ENCODE peak calls at places on chromosomes 16 and 17, in four cellular contexts. D is Calu3, H is cardiac fibroblast, Y is AG09319. C is an unnamed sample.

GRCh38 chr17:1779571-1780074 is 17.8 kb downstream of the SERPINF1 start:
- DNase-seq in Y (peak), D (no peak), H (peak), C (no peak)

GRCh38 chr16:12833939-12834338 is 30.3 kb upstream of the CPPED1 start:
- DNase-seq in D (peak), H (no peak), Y (no peak), C (peak)

GRCh38 chr17:50147841-50148225 is 2.6 kb downstream of the PPP1R9B start:
- DNase-seq in D (no peak), Y (no peak), H (peak), C (no peak)

GRCh38 chr17:83103200-83103937 is 24.0 kb downstream of the METRNL start:
- DNase-seq in Y (no peak), H (peak), D (peak), C (no peak)

GRCh38 chr16:88710556-88710955 is 4.3 kb downstream of the CTU2 start:
- DNase-seq in D (no peak), Y (no peak), H (no peak), C (no peak)

GRCh38 chr16:57725976-57726375 is 9.6 kb upstream of the KATNB1 start:
- DNase-seq in H (no peak), D (no peak), Y (no peak), C (no peak)

GRCh38 chr17:16950488-16950887 is 21.4 kb downstream of the TNFRSF13B start:
- DNase-seq in H (no peak), D (no peak), Y (no peak), C (no peak)

GRCh38 chr17:75430159-75430748 is 24.8 kb upstream of the GRB2 start:
- DNase-seq in Y (peak), H (peak), D (peak), C (no peak)

GRCh38 chr16:69839798-69840409 is 77.8 kb downstream of the WWP2 start:
- DNase-seq in D (no peak), H (no peak), Y (no peak), C (no peak)

GRCh38 chr16:23499801-23500200 is 10.5 kb downstream of the GGA2 start:
- DNase-seq in Y (no peak), H (no peak), D (no peak), C (no peak)

GRCh38 chr17:7782237-7782636 is 51.8 kb upstream of the KDM6B start:
- DNase-seq in H (peak), D (no peak), Y (peak), C (no peak)

GRCh38 chr16:86676216-86676800 is 98.0 kb downstream of the FOXL1 start:
- DNase-seq in Y (no peak), H (peak), D (no peak), C (no peak)

GRCh38 chr16:57202095-57202886 is 16.2 kb downstream of the RSPRY1 start:
- DNase-seq in H (no peak), Y (no peak), D (no peak), C (no peak)

GRCh38 chr17:28948873-28949184 is 2.5 kb downstream of the PHF12 start:
- DNase-seq in D (no peak), Y (no peak), H (no peak), C (peak)
- TF ChIP-seq CTCF in D (no peak), Y (no peak), H (no peak), C (no peak)

GRCh38 chr17:3935140-3935542 is 18.9 kb upstream of the P2RX1 start:
- DNase-seq in Y (no peak), D (peak), H (peak), C (peak)
- TF ChIP-seq CTCF in Y (peak), D (peak), H (peak), C (peak)

DNA sequence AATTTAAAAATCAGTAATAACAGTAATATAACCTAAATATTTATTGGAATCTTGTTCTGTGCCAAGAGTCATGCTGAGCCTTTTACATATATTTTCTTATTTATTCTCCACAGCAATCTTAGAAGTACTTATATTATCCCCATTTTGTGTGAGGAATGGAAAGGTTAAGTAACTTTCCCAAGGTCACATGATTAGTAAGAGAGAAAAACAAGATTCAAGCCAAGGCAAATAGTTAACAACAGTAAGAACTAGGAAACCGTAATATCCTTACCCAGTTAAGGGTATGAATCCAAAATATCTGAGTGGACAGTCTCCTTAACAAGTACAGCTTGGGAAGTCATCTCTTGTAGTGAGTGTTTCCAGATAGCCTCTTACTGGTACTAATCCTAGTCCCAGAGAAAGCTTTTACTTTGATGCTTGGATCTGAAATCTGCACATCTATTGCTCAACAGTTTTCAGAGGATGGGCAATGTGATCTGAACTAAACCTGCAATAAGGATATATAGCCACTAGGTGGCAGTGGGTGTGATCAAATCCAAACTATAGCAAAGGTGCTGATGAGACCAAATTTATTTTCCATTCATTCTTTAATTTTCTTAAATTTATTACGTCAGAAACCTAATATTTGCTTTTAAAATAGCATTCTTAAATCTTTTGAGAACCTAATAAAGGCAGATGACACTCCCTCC is 23.3 kb downstream of the SHISA6 start:
- DNase-seq in H (no peak), D (no peak), Y (no peak), C (no peak)
- TF ChIP-seq CTCF in H (peak), D (no peak), Y (no peak), C (peak)

DNA sequence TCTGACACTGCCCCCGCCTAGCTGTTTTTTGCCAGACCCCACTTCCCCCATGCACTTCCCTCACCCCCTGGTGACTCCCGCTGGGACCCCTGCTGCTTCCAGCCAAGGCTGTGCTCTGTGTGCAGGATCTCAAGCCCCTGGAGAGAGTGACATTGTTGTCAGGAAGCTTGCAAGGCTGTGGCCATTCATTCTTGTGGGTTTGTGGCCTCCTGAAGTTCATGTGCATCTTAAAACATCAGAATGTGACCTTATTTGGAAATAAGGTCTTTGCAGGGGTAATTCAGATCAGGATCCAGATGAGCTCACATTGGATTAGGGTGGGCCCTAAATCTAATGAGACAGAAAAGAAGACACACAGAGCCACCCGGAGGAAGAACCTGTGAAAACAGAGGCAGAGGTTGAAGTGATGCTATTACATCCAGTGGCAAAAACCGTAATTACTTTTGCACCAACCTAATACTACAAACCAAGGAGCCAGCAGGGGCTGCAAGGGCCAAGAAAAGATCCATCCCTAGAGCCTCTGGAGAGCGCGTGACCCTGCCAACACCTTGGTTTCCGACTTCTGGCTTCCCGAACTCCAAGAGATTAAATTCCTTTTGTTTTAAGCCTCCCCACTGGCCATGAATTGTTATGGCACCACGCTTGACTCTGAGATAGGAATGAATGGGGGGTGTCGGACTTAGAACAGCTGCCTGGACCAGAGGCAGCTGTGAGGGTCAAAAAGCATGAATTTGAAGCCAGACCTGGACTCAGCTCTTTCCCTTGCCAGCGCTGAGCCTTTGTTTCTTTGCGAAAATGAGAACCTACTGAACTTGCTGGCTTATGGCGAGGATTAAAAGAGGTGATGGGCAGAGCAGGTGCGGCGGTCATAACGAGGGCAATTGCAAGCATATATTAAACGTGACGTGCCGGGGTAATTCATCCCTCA is 75.5 kb downstream of the BMERB1 start:
- DNase-seq in D (no peak), H (no peak), Y (peak), C (no peak)
- TF ChIP-seq CTCF in D (no peak), H (no peak), Y (no peak), C (no peak)